ENCODE peak calls at places on chromosome 13, in nine cellular contexts. One of them, this sample, is unnamed.

GRCh38 chr13:40164137-40164536 is 502.3 kb downstream of the FOXO1 start:
- DNase-seq in brain microvascular endothelial cell: no peak
- DNase-seq in right atrium auricular region: no peak
- DNase-seq in cardiac muscle cell: no peak
- DNase-seq in HFF-Myc: no peak
- DNase-seq in B cell: no peak
- DNase-seq in kidney epithelial cell: peak
- DNase-seq in GM10248: no peak
- DNase-seq in lung: no peak
- DNase-seq in this sample: no peak

GRCh38 chr13:28531195-28531955 is 36.4 kb upstream of the FLT1 start:
- DNase-seq in kidney epithelial cell: no peak
- DNase-seq in B cell: peak
- DNase-seq in right atrium auricular region: peak
- DNase-seq in lung: no peak
- DNase-seq in GM10248: no peak
- DNase-seq in HFF-Myc: no peak
- DNase-seq in cardiac muscle cell: peak
- DNase-seq in brain microvascular endothelial cell: peak
- DNase-seq in this sample: peak

GRCh38 chr13:104953588-104953987 is 1581.9 kb downstream of the EFNB2 start:
- DNase-seq in GM10248: no peak
- DNase-seq in B cell: no peak
- DNase-seq in kidney epithelial cell: no peak
- DNase-seq in brain microvascular endothelial cell: no peak
- DNase-seq in cardiac muscle cell: no peak
- DNase-seq in right atrium auricular region: no peak
- DNase-seq in lung: no peak
- DNase-seq in HFF-Myc: no peak
- DNase-seq in this sample: no peak

GRCh38 chr13:110293649-110294048 is 13.3 kb downstream of the COL4A1 start:
- DNase-seq in B cell: no peak
- DNase-seq in kidney epithelial cell: no peak
- DNase-seq in HFF-Myc: no peak
- DNase-seq in lung: no peak
- DNase-seq in GM10248: no peak
- DNase-seq in cardiac muscle cell: no peak
- DNase-seq in brain microvascular endothelial cell: no peak
- DNase-seq in right atrium auricular region: peak
- DNase-seq in this sample: no peak

GRCh38 chr13:39892731-39893293 is 237.3 kb downstream of the COG6 start:
- DNase-seq in lung: no peak
- DNase-seq in B cell: no peak
- DNase-seq in brain microvascular endothelial cell: no peak
- DNase-seq in kidney epithelial cell: no peak
- DNase-seq in HFF-Myc: no peak
- DNase-seq in cardiac muscle cell: no peak
- DNase-seq in right atrium auricular region: no peak
- DNase-seq in GM10248: no peak
- DNase-seq in this sample: no peak

GRCh38 chr13:21033866-21034601 is 27.4 kb downstream of the LATS2 start:
- DNase-seq in B cell: no peak
- DNase-seq in HFF-Myc: no peak
- DNase-seq in lung: peak
- DNase-seq in brain microvascular endothelial cell: no peak
- DNase-seq in GM10248: no peak
- DNase-seq in cardiac muscle cell: no peak
- DNase-seq in kidney epithelial cell: peak
- DNase-seq in right atrium auricular region: peak
- DNase-seq in this sample: no peak

GRCh38 chr13:33060815-33061214 is 44.6 kb downstream of the KL start:
- DNase-seq in HFF-Myc: no peak
- DNase-seq in kidney epithelial cell: no peak
- DNase-seq in brain microvascular endothelial cell: no peak
- DNase-seq in GM10248: no peak
- DNase-seq in B cell: no peak
- DNase-seq in lung: no peak
- DNase-seq in right atrium auricular region: no peak
- DNase-seq in cardiac muscle cell: no peak
- DNase-seq in this sample: no peak

GRCh38 chr13:28489536-28489935 is 5.4 kb downstream of the FLT1 start:
- DNase-seq in brain microvascular endothelial cell: no peak
- DNase-seq in cardiac muscle cell: no peak
- DNase-seq in lung: no peak
- DNase-seq in GM10248: no peak
- DNase-seq in HFF-Myc: peak
- DNase-seq in right atrium auricular region: no peak
- DNase-seq in B cell: no peak
- DNase-seq in kidney epithelial cell: no peak
- DNase-seq in this sample: no peak

GRCh38 chr13:85255978-85256377 is 543.2 kb downstream of the SLITRK6 start:
- DNase-seq in right atrium auricular region: no peak
- DNase-seq in GM10248: no peak
- DNase-seq in brain microvascular endothelial cell: no peak
- DNase-seq in cardiac muscle cell: no peak
- DNase-seq in lung: no peak
- DNase-seq in kidney epithelial cell: no peak
- DNase-seq in B cell: no peak
- DNase-seq in HFF-Myc: no peak
- DNase-seq in this sample: no peak

GRCh38 chr13:107867701-107868661 is 347.4 kb downstream of the LIG4 start:
- DNase-seq in lung: no peak
- DNase-seq in brain microvascular endothelial cell: peak
- DNase-seq in B cell: no peak
- DNase-seq in right atrium auricular region: no peak
- DNase-seq in kidney epithelial cell: no peak
- DNase-seq in HFF-Myc: no peak
- DNase-seq in cardiac muscle cell: peak
- DNase-seq in GM10248: no peak
- DNase-seq in this sample: peak

GRCh38 chr13:51829236-51829899 is 15.6 kb downstream of the TMEM272 start:
- DNase-seq in B cell: no peak
- DNase-seq in lung: no peak
- DNase-seq in brain microvascular endothelial cell: no peak
- DNase-seq in HFF-Myc: no peak
- DNase-seq in GM10248: no peak
- DNase-seq in cardiac muscle cell: no peak
- DNase-seq in right atrium auricular region: no peak
- DNase-seq in kidney epithelial cell: no peak
- DNase-seq in this sample: no peak

GRCh38 chr13:24083722-24084421 is 76.6 kb upstream of the SPATA13 start:
- DNase-seq in cardiac muscle cell: no peak
- DNase-seq in GM10248: no peak
- DNase-seq in right atrium auricular region: peak
- DNase-seq in kidney epithelial cell: peak
- DNase-seq in lung: no peak
- DNase-seq in HFF-Myc: no peak
- DNase-seq in brain microvascular endothelial cell: no peak
- DNase-seq in B cell: no peak
- DNase-seq in this sample: no peak

GRCh38 chr13:79405501-79405830 is 589 bp downstream of the RBM26 start:
- DNase-seq in GM10248: no peak
- DNase-seq in brain microvascular endothelial cell: no peak
- DNase-seq in lung: no peak
- DNase-seq in kidney epithelial cell: no peak
- DNase-seq in cardiac muscle cell: no peak
- DNase-seq in right atrium auricular region: no peak
- DNase-seq in HFF-Myc: no peak
- DNase-seq in B cell: no peak
- DNase-seq in this sample: no peak

GRCh38 chr13:53237696-53238095 is 209.1 kb downstream of the OLFM4 start:
- DNase-seq in lung: no peak
- DNase-seq in right atrium auricular region: no peak
- DNase-seq in HFF-Myc: no peak
- DNase-seq in kidney epithelial cell: no peak
- DNase-seq in B cell: no peak
- DNase-seq in GM10248: no peak
- DNase-seq in cardiac muscle cell: no peak
- DNase-seq in brain microvascular endothelial cell: no peak
- DNase-seq in this sample: no peak

GRCh38 chr13:108807841-108808240 is 178.4 kb downstream of the MYO16 start:
- DNase-seq in brain microvascular endothelial cell: no peak
- DNase-seq in B cell: no peak
- DNase-seq in cardiac muscle cell: no peak
- DNase-seq in lung: no peak
- DNase-seq in HFF-Myc: no peak
- DNase-seq in right atrium auricular region: no peak
- DNase-seq in GM10248: no peak
- DNase-seq in kidney epithelial cell: no peak
- DNase-seq in this sample: no peak

GRCh38 chr13:111115841-111116500 is 861 bp downstream of the ARHGEF7 start:
- DNase-seq in right atrium auricular region: no peak
- DNase-seq in GM10248: no peak
- DNase-seq in cardiac muscle cell: peak
- DNase-seq in B cell: peak
- DNase-seq in kidney epithelial cell: no peak
- DNase-seq in brain microvascular endothelial cell: peak
- DNase-seq in HFF-Myc: peak
- DNase-seq in lung: no peak
- DNase-seq in this sample: no peak

GRCh38 chr13:43348397-43348796 is 325.0 kb downstream of the DNAJC15 start:
- DNase-seq in cardiac muscle cell: no peak
- DNase-seq in GM10248: no peak
- DNase-seq in B cell: no peak
- DNase-seq in HFF-Myc: no peak
- DNase-seq in brain microvascular endothelial cell: peak
- DNase-seq in kidney epithelial cell: peak
- DNase-seq in lung: no peak
- DNase-seq in right atrium auricular region: no peak
- DNase-seq in this sample: no peak

DNA sequence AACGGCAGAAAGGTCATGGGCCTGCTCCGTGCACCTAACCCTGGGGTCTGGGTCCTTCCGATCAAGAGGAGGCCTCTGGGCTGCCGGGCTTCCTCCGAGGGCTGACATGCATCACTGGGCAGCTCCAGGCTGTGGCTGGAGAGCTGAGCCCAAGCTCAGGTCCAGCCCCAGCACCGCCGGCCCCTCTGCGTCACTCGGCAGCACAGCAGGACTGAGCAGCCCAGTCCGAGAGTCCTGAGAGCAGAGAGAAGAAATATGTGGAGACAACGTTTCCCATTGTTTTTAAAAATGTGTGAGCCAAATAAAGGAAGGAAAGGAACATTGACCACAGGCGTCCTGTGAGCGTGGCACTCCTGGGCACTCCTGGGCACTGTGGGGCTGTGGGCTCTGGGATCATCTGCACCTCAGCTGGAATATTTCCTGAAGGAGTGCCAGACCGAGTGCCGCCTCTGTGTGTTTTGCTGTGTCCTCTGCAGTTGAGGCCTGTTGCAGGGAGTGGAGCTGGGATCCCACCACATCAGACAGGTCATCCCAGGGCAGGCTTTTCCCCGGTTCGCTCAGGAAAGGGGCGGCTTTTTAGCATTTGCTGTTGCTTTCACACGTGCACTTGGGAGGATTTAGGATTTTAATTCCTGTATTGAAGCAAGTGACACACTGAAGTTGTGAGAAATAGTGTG is 37.8 kb upstream of the TFDP1 start:
- DNase-seq in right atrium auricular region: peak
- DNase-seq in brain microvascular endothelial cell: peak
- DNase-seq in cardiac muscle cell: no peak
- DNase-seq in GM10248: no peak
- DNase-seq in kidney epithelial cell: peak
- DNase-seq in B cell: no peak
- DNase-seq in HFF-Myc: no peak
- DNase-seq in lung: no peak
- DNase-seq in this sample: no peak
- TF ChIP-seq CTCF in right atrium auricular region: no peak
- TF ChIP-seq CTCF in brain microvascular endothelial cell: no peak
- TF ChIP-seq CTCF in cardiac muscle cell: no peak
- TF ChIP-seq CTCF in GM10248: no peak
- TF ChIP-seq CTCF in kidney epithelial cell: no peak
- TF ChIP-seq CTCF in B cell: no peak
- TF ChIP-seq CTCF in HFF-Myc: no peak
- TF ChIP-seq CTCF in lung: no peak
- TF ChIP-seq CTCF in this sample: no peak

GRCh38 chr13:29921542-29921941 is 71.1 kb upstream of the UBL3 start:
- DNase-seq in kidney epithelial cell: no peak
- DNase-seq in B cell: no peak
- DNase-seq in right atrium auricular region: no peak
- DNase-seq in GM10248: no peak
- DNase-seq in brain microvascular endothelial cell: no peak
- DNase-seq in HFF-Myc: no peak
- DNase-seq in lung: no peak
- DNase-seq in cardiac muscle cell: no peak
- DNase-seq in this sample: no peak

GRCh38 chr13:29917573-29918091 is 67.2 kb upstream of the UBL3 start:
- DNase-seq in kidney epithelial cell: no peak
- DNase-seq in HFF-Myc: no peak
- DNase-seq in GM10248: no peak
- DNase-seq in lung: no peak
- DNase-seq in brain microvascular endothelial cell: no peak
- DNase-seq in B cell: no peak
- DNase-seq in right atrium auricular region: no peak
- DNase-seq in cardiac muscle cell: no peak
- DNase-seq in this sample: no peak

GRCh38 chr13:29920018-29920643 is 69.7 kb upstream of the UBL3 start:
- DNase-seq in lung: no peak
- DNase-seq in HFF-Myc: no peak
- DNase-seq in B cell: no peak
- DNase-seq in GM10248: no peak
- DNase-seq in brain microvascular endothelial cell: no peak
- DNase-seq in right atrium auricular region: no peak
- DNase-seq in cardiac muscle cell: no peak
- DNase-seq in kidney epithelial cell: no peak
- DNase-seq in this sample: no peak

GRCh38 chr13:29922281-29922821 is 71.9 kb upstream of the UBL3 start:
- DNase-seq in B cell: no peak
- DNase-seq in HFF-Myc: no peak
- DNase-seq in right atrium auricular region: no peak
- DNase-seq in kidney epithelial cell: no peak
- DNase-seq in lung: no peak
- DNase-seq in GM10248: no peak
- DNase-seq in brain microvascular endothelial cell: no peak
- DNase-seq in cardiac muscle cell: no peak
- DNase-seq in this sample: no peak

GRCh38 chr13:29918845-29919244 is 68.4 kb upstream of the UBL3 start:
- DNase-seq in kidney epithelial cell: peak
- DNase-seq in right atrium auricular region: no peak
- DNase-seq in B cell: no peak
- DNase-seq in lung: no peak
- DNase-seq in GM10248: no peak
- DNase-seq in brain microvascular endothelial cell: peak
- DNase-seq in cardiac muscle cell: no peak
- DNase-seq in HFF-Myc: no peak
- DNase-seq in this sample: no peak
- TF ChIP-seq CTCF in kidney epithelial cell: no peak
- TF ChIP-seq CTCF in right atrium auricular region: no peak
- TF ChIP-seq CTCF in B cell: no peak
- TF ChIP-seq CTCF in lung: no peak
- TF ChIP-seq CTCF in GM10248: no peak
- TF ChIP-seq CTCF in brain microvascular endothelial cell: no peak
- TF ChIP-seq CTCF in cardiac muscle cell: no peak
- TF ChIP-seq CTCF in HFF-Myc: no peak
- TF ChIP-seq CTCF in this sample: no peak

GRCh38 chr13:113413898-113414282 is 39.4 kb downstream of the ADPRHL1 start:
- DNase-seq in lung: no peak
- DNase-seq in HFF-Myc: no peak
- DNase-seq in cardiac muscle cell: no peak
- DNase-seq in kidney epithelial cell: no peak
- DNase-seq in brain microvascular endothelial cell: no peak
- DNase-seq in B cell: no peak
- DNase-seq in GM10248: no peak
- DNase-seq in right atrium auricular region: no peak
- DNase-seq in this sample: no peak
- TF ChIP-seq CTCF in lung: no peak
- TF ChIP-seq CTCF in HFF-Myc: no peak
- TF ChIP-seq CTCF in cardiac muscle cell: no peak
- TF ChIP-seq CTCF in kidney epithelial cell: no peak
- TF ChIP-seq CTCF in brain microvascular endothelial cell: peak
- TF ChIP-seq CTCF in B cell: no peak
- TF ChIP-seq CTCF in GM10248: no peak
- TF ChIP-seq CTCF in right atrium auricular region: no peak
- TF ChIP-seq CTCF in this sample: no peak

GRCh38 chr13:73934215-73934623 is 200.0 kb downstream of the KLF12 start:
- DNase-seq in B cell: no peak
- DNase-seq in HFF-Myc: no peak
- DNase-seq in kidney epithelial cell: no peak
- DNase-seq in right atrium auricular region: no peak
- DNase-seq in lung: no peak
- DNase-seq in GM10248: no peak
- DNase-seq in cardiac muscle cell: no peak
- DNase-seq in brain microvascular endothelial cell: no peak
- DNase-seq in this sample: no peak
- TF ChIP-seq CTCF in B cell: no peak
- TF ChIP-seq CTCF in HFF-Myc: no peak
- TF ChIP-seq CTCF in kidney epithelial cell: no peak
- TF ChIP-seq CTCF in right atrium auricular region: no peak
- TF ChIP-seq CTCF in lung: no peak
- TF ChIP-seq CTCF in GM10248: no peak
- TF ChIP-seq CTCF in cardiac muscle cell: no peak
- TF ChIP-seq CTCF in brain microvascular endothelial cell: no peak
- TF ChIP-seq CTCF in this sample: no peak